ENCODE peak calls at places on chromosomes 12 and 14, in six cellular contexts. W is T-helper 1 cell, E is SHP77, S is NCI-H1105 treated with DMSO at 0.1 percent for 48 hours, Q is fibroblast of the conjunctiva, J is activated B cell treated with CpG ODN at 0.5 μM for 24 hours. L is an unnamed sample.

GRCh38 chr12:130601327-130601726 is 114.8 kb downstream of the RIMBP2 start:
- DNase-seq in J (no peak), Q (no peak), W (no peak), E (no peak), S (no peak), L (no peak)

GRCh38 chr12:27094726-27095125 is 12.3 kb upstream of the C12orf71 start:
- DNase-seq in Q (no peak), S (no peak), J (no peak), W (no peak), E (no peak), L (no peak)

GRCh38 chr12:123055281-123055766 is 74.8 kb downstream of the ARL6IP4 start:
- DNase-seq in E (peak), Q (no peak), J (no peak), S (no peak), W (no peak), L (peak)

GRCh38 chr12:49232940-49233841 is 31.7 kb upstream of the TUBA1C start:
- DNase-seq in S (peak), E (peak), J (no peak), Q (no peak), W (no peak), L (peak)

GRCh38 chr14:50344116-50344775 is 32.1 kb downstream of the DMAC2L start:
- DNase-seq in S (no peak), W (no peak), J (no peak), Q (no peak), E (no peak), L (no peak)

GRCh38 chr14:92122351-92122677 is 545 bp downstream of the CPSF2 start:
- DNase-seq in E (no peak), S (peak), Q (no peak), W (no peak), J (no peak), L (no peak)

GRCh38 chr14:95835331-95835730 is 41.3 kb upstream of the TUNAR start:
- DNase-seq in E (no peak), W (no peak), S (no peak), J (no peak), Q (no peak), L (no peak)

GRCh38 chr12:96906849-96907664 is at the start of gene NEDD1:
- DNase-seq in E (peak), Q (peak), S (peak), W (peak), J (peak), L (peak)

GRCh38 chr12:132460571-132460970 is 29.4 kb upstream of the FBRSL1 start:
- DNase-seq in W (no peak), Q (no peak), S (no peak), E (no peak), J (no peak), L (no peak)

GRCh38 chr12:76259071-76259470 is 89.1 kb downstream of the BBS10 start:
- DNase-seq in E (no peak), W (no peak), J (no peak), S (no peak), Q (no peak), L (no peak)

GRCh38 chr12:108419949-108420348 is 80.8 kb upstream of the CMKLR1 start:
- DNase-seq in Q (no peak), W (no peak), S (no peak), J (no peak), E (no peak), L (no peak)

GRCh38 chr12:95215925-95216324 is 1.3 kb downstream of the FGD6 start:
- DNase-seq in E (peak), J (no peak), W (no peak), S (peak), Q (no peak), L (no peak)

GRCh38 chr12:64670856-64671639 is 60.8 kb downstream of the RASSF3 start:
- DNase-seq in S (no peak), J (no peak), Q (no peak), E (no peak), W (no peak), L (no peak)